ENCODE peak calls at places on chromosome 17, in seven cellular contexts. S, B, M, A, H, U and V are unnamed samples.

GRCh38 chr17:32495347-32496253 is 8.8 kb downstream of the CDK5R1 start:
- DNase-seq in S (no peak), B (no peak), M (no peak), A (no peak), H (peak; percentile 53), U (peak; percentile 47), V (no peak)

GRCh38 chr17:46194393-46195216 is 1.4 kb upstream of the KANSL1 start:
- DNase-seq in S (peak; percentile 73), B (no peak), M (no peak), A (no peak), H (peak; percentile 81), U (peak; percentile 50), V (peak; percentile 90)

GRCh38 chr17:83177611-83178532 is 98.5 kb downstream of the METRNL start:
- DNase-seq in S (no peak), B (peak; percentile 1), M (no peak), A (no peak), H (no peak), U (no peak), V (no peak)

GRCh38 chr17:42900460-42901331 is at the start of gene G6PC1:
- DNase-seq in S (no peak), B (no peak), M (no peak), A (no peak), H (no peak), U (no peak), V (no peak)

GRCh38 chr17:2899911-2900310 is 103.7 kb downstream of the RAP1GAP2 start:
- DNase-seq in S (peak; percentile 35), B (peak; percentile 91), M (no peak), A (no peak), H (no peak), U (no peak), V (no peak)

GRCh38 chr17:57707892-57708291 is 37.2 kb downstream of the CCDC182 start:
- DNase-seq in S (no peak), B (no peak), M (no peak), A (no peak), H (no peak), U (no peak), V (no peak)

GRCh38 chr17:59830007-59830630 is 62.6 kb downstream of the TUBD1 start:
- DNase-seq in S (no peak), B (no peak), M (no peak), A (no peak), H (peak; percentile 44), U (peak; percentile 83), V (peak; percentile 48)

GRCh38 chr17:49987290-49987585 is 7.8 kb downstream of the DLX3 start:
- DNase-seq in S (no peak), B (no peak), M (no peak), A (no peak), H (no peak), U (no peak), V (no peak)

DNA sequence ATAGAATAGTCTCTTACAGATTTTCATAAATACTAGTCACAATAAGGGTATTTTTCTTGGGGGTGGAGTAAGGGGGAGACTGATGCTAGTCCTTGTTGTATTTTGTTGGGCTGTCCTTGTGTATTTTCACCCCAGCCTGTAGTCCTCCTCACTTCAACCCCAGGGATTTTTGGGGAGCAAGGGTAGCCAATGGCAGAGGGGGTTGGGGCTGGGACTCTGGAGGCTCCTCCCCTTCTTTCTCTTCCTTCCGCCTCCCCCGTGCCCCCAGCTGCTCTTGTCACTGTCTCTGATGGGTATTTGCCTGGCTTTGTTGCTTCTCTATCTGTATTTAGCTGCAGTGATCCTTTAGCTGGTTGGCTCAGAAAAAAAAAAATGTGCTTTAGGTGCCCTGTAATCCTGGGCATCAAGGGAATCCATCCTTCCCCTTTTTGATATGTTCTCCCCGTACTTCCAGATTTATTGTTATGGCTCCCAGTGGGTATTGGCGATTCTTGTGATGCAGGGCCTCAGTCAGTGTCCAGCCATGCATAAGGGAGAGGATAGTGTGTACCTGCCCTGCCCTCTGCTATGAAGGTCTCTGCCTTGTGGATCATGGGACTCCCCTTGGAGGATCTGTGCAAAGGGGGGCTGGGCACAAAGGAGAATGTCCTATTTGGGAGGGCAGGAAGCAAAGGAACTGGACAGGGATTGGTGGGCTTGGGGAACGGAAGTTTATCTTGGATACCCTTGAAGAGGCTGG is 16.5 kb downstream of the SNF8 start:
- DNase-seq in S (no peak), B (no peak), M (no peak), A (no peak), H (no peak), U (no peak), V (no peak)
- H3K4me3 ChIP-seq in S (no peak overlapping the region), B (no peak overlapping the region), M (no peak overlapping the region), A (no peak overlapping the region), H (no peak overlapping the region), U (no peak overlapping the region), V (no peak overlapping the region)

DNA sequence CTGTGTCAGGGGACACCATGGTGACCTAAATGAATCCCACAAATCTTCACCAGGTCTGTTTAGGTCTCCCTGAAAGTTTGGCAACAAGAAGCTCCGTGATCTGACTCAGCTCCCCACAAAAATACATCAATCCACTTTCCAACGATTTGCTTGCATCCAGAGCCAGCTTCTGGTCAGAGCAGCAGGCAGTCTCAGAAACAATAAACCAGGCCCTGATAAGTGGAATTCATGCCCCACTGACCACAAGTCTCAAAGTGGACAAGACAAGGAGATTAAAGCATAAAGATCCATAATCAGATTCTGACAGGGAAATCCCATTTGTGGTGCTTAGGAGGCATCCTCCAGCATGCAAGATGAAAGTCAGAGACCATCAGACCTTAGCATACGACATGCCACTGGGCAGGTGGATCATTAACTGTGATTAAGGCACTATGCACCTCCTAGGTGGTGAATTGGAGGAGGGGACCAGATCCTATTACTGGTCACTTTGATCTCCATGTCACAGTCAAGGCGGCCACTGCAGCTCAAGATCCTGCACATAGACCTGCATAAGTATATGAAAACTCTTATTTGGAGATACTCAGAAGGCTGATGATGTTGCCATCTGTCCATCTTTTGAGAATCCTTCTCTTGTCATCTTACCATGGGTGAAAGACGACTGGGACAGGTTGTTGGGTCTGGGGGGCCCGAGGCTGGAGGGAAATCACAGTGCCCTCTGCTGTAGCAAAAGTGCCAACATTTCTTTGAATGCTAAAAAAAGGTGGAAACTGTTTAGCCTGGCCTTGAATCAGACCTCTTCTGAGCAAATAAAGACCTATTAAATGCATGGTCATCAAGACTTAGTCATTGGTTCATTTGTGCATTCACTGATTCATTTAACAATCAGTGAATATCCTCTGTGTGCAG is 309.2 kb upstream of the CCL2 start:
- DNase-seq in S (no peak), B (no peak), M (no peak), A (no peak), H (no peak), U (no peak), V (no peak)
- TF ChIP-seq CTCF in S (no peak), B (no peak), M (no peak), A (no peak), H (no peak), U (no peak), V (no peak)

DNA sequence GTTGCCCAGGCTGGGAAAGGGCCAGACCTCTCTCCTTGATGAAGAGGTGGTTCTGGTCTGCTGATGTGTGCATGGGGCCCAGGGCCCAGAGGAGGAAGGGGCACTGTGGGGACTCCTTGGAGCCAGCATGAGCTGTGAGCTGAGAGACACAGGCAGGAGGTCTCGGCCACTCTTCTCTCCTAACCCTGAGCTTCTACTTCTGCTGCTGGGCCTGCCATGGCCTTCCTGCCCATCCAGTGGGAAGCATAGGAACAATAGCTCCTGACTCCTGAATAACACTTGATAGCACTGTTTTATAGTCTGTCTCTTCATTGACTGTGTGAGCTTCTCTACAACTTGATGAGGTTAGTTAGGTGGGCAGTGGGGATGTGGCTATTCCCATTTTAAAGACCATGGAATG is 181.1 kb downstream of the UTP18 start:
- DNase-seq in S (no peak), B (no peak), M (no peak), A (no peak), H (no peak), U (no peak), V (no peak)
- H3K4me3 ChIP-seq in S (no peak overlapping the region), B (no peak overlapping the region), M (no peak overlapping the region), A (no peak overlapping the region), H (no peak overlapping the region), U (no peak overlapping the region), V (no peak overlapping the region)

DNA sequence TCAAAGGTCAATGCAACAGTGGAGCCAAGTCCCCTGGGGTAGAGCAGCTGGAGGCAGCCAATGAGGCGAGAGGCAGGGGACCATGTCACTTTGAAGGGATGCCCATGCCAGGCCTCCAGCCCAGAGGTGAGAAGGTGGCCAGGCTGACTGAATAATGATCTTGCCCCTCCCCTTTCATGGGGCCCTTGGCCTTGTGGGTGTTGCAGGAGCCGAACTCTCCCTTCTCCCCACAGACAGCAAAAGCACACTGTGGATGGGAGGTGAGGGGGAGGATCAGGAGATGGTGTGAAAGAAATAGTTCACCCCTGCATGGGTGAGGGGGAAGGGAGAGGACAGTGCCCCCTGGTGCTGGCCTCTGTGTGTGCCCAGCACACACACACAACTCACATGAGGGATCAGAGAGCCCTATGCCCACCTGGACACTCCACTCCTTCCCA is 15.8 kb upstream of the TBX21 start:
- DNase-seq in S (no peak), B (no peak), M (no peak), A (no peak), H (no peak), U (no peak), V (no peak)
- TF ChIP-seq CTCF in S (no peak), B (peak; percentile 32), M (no peak), A (peak; percentile 49), H (peak; percentile 51), U (peak; percentile 43), V (peak; percentile 36)

GRCh38 chr17:20781260-20781659 is 201.7 kb downstream of the CDRT15L2 start:
- DNase-seq in S (no peak), B (no peak), M (no peak), A (no peak), H (no peak), U (no peak), V (no peak)
- H3K4me3 ChIP-seq in S (no peak overlapping the region), B (no peak overlapping the region), M (no peak overlapping the region), A (no peak overlapping the region), H (no peak overlapping the region), U (no peak overlapping the region), V (no peak overlapping the region)